ENCODE peak calls at places on chromosomes 1 and 21, in six cellular contexts. R is lung, I is PC-3, P is H9, O is upper lobe of right lung, D is spleen. L is an unnamed sample.

GRCh38 chr1:151399890-151400235 is 490 bp downstream of the PSMB4 start:
- DNase-seq in P (no peak), D (no peak), R (no peak), O (no peak), I (no peak), L (no peak)

GRCh38 chr21:29296452-29296851 is 2.3 kb upstream of the BACH1 start:
- DNase-seq in O (no peak), P (no peak), I (no peak), R (no peak), D (no peak), L (no peak)

GRCh38 chr21:34039678-34040382 is 33.5 kb upstream of the MRPS6 start:
- DNase-seq in O (no peak), R (no peak), I (no peak), P (peak; percentile 39), D (no peak), L (no peak)

GRCh38 chr1:197649188-197649587 is 126.1 kb downstream of the DENND1B start:
- DNase-seq in D (no peak), I (no peak), P (no peak), O (no peak), R (no peak), L (no peak)

GRCh38 chr1:170145691-170146676 is at the start of gene NTMT2:
- DNase-seq in D (no peak), P (peak; percentile 78), I (no peak), O (no peak), R (no peak), L (no peak)

GRCh38 chr1:185376840-185377635 is 60.0 kb upstream of the IVNS1ABP start:
- DNase-seq in O (no peak), I (no peak), D (no peak), P (no peak), R (no peak), L (no peak)

GRCh38 chr21:36710729-36711048 is 11.8 kb downstream of the SIM2 start:
- DNase-seq in P (no peak), O (peak; percentile 62), I (no peak), R (no peak), D (peak; percentile 58), L (peak; percentile 25)

GRCh38 chr1:53328490-53329182 is 766 bp upstream of the LRP8 start:
- DNase-seq in I (no peak), D (peak; percentile 81), P (peak; percentile 73), O (peak; percentile 51), R (no peak), L (peak; percentile 16)

GRCh38 chr1:79554620-79555160 is 548.2 kb upstream of the ADGRL4 start:
- DNase-seq in R (no peak), D (no peak), P (no peak), I (peak; percentile 19), O (no peak), L (no peak)

GRCh38 chr1:89599332-89599630 is 33.6 kb upstream of the LRRC8C start:
- DNase-seq in I (no peak), P (no peak), D (no peak), O (no peak), R (no peak), L (no peak)

GRCh38 chr1:85824066-85824835 is 116.0 kb upstream of the ZNHIT6 start:
- DNase-seq in D (no peak), O (no peak), P (peak; percentile 31), R (no peak), I (peak; percentile 41), L (no peak)

GRCh38 chr1:46655848-46656247 is 12.3 kb downstream of the ATPAF1 start:
- DNase-seq in I (no peak), R (no peak), D (no peak), P (no peak), O (no peak), L (no peak)

GRCh38 chr1:223471566-223471965 is 78.4 kb downstream of the CCDC185 start:
- DNase-seq in D (no peak), P (no peak), O (no peak), R (no peak), I (no peak), L (no peak)

GRCh38 chr1:34684246-34684645 is 70.6 kb upstream of the GJB5 start:
- DNase-seq in P (peak; percentile 79), O (no peak), D (no peak), I (no peak), R (no peak), L (no peak)

GRCh38 chr1:178530037-178530402 is 17.1 kb downstream of the TEX35 start:
- DNase-seq in P (no peak), O (no peak), R (no peak), D (peak; percentile 55), I (peak; percentile 91), L (no peak)

GRCh38 chr1:14597343-14598006 is 1.0 kb upstream of the KAZN start:
- DNase-seq in R (no peak), O (no peak), P (peak; percentile 79), D (no peak), I (no peak), L (no peak)

GRCh38 chr1:164774819-164775654 is 216.1 kb downstream of the PBX1 start:
- DNase-seq in D (no peak), O (no peak), P (no peak), I (no peak), R (no peak), L (peak; percentile 41)

GRCh38 chr1:94316183-94316582 is 78.8 kb upstream of the ARHGAP29 start:
- DNase-seq in R (no peak), P (no peak), I (no peak), D (no peak), O (no peak), L (no peak)

GRCh38 chr1:208977012-208977411 is 606.5 kb upstream of the CAMK1G start:
- DNase-seq in R (no peak), O (no peak), I (peak; percentile 88), P (no peak), D (no peak), L (no peak)

GRCh38 chr1:23177438-23178380 is 9.1 kb upstream of the LUZP1 start:
- DNase-seq in D (peak; percentile 94), I (peak; percentile 67), R (peak; percentile 72), O (peak; percentile 86), P (peak; percentile 70), L (peak; percentile 70)

GRCh38 chr21:37675202-37675801 is 241.0 kb downstream of the KCNJ6 start:
- DNase-seq in P (peak; percentile 82), O (peak; percentile 80), R (peak; percentile 55), I (peak; percentile 63), D (peak; percentile 87), L (peak; percentile 45)

GRCh38 chr1:153934746-153935145 is 11.8 kb downstream of the DENND4B start:
- DNase-seq in O (peak; percentile 47), R (no peak), I (no peak), D (peak; percentile 56), P (no peak), L (no peak)

GRCh38 chr1:55275976-55276375 is 60.8 kb upstream of the USP24 start:
- DNase-seq in O (no peak), P (no peak), I (no peak), R (no peak), D (no peak), L (no peak)

GRCh38 chr1:160097911-160098851 is at the start of gene IGSF8:
- DNase-seq in R (peak; percentile 92), D (peak; percentile 97), I (peak; percentile 76), O (peak; percentile 96), P (peak; percentile 94), L (peak; percentile 95)

GRCh38 chr1:179175011-179175934 is 54.2 kb downstream of the ABL2 start:
- DNase-seq in D (no peak), P (no peak), R (no peak), I (peak; percentile 9), O (no peak), L (no peak)

GRCh38 chr21:35294231-35294898 is 245.3 kb upstream of the RUNX1 start:
- DNase-seq in I (peak; percentile 50), D (no peak), O (no peak), R (no peak), P (no peak), L (peak; percentile 78)

GRCh38 chr1:113036639-113037321 is 36.2 kb upstream of the LRIG2 start:
- DNase-seq in R (no peak), P (no peak), O (no peak), I (peak; percentile 56), D (no peak), L (no peak)

GRCh38 chr1:42937141-42937696 is 21.4 kb downstream of the SLC2A1 start:
- DNase-seq in O (peak; percentile 21), I (peak; percentile 92), R (no peak), D (peak; percentile 77), P (no peak), L (peak; percentile 9)
- TF ChIP-seq CTCF in O (no peak), I (peak; percentile 31), R (no peak), D (no peak), P (no peak), L (no peak)

GRCh38 chr1:192904438-192904895 is 95.6 kb downstream of the RGS2 start:
- DNase-seq in R (no peak), I (peak; percentile 65), P (no peak), O (no peak), D (no peak), L (no peak)
- H3K27ac ChIP-seq in R (no peak overlapping the region), I (peak overlapping the region; percentile 69), P (no peak overlapping the region), O (no peak overlapping the region), D (no peak overlapping the region), L (peak overlapping the region; percentile 40)

GRCh38 chr1:155070721-155071556 is 7.4 kb downstream of the EFNA4 start:
- DNase-seq in R (peak; percentile 79), D (peak; percentile 93), O (peak; percentile 91), I (peak; percentile 93), P (peak; percentile 94), L (peak; percentile 90)
- TF ChIP-seq CTCF in R (no peak), D (peak; percentile 71), O (peak; percentile 49), I (peak; percentile 55), P (peak; percentile 74), L (peak; percentile 49)

GRCh38 chr1:24500448-24501048 is 2.1 kb upstream of the RCAN3 start:
- DNase-seq in R (no peak), P (no peak), I (no peak), D (no peak), O (no peak), L (no peak)

GRCh38 chr1:24501371-24502167 is 1.1 kb upstream of the RCAN3 start:
- DNase-seq in R (no peak), D (peak; percentile 85), O (no peak), I (peak; percentile 41), P (no peak), L (peak; percentile 60)

GRCh38 chr1:24503003-24503751 is 541 bp downstream of the RCAN3 start:
- DNase-seq in R (no peak), P (no peak), I (peak; percentile 42), O (no peak), D (peak; percentile 83), L (peak; percentile 38)

GRCh38 chr1:24503870-24504523 is 1.4 kb downstream of the RCAN3 start:
- DNase-seq in I (peak; percentile 5), R (no peak), O (no peak), D (no peak), P (no peak), L (no peak)

DNA sequence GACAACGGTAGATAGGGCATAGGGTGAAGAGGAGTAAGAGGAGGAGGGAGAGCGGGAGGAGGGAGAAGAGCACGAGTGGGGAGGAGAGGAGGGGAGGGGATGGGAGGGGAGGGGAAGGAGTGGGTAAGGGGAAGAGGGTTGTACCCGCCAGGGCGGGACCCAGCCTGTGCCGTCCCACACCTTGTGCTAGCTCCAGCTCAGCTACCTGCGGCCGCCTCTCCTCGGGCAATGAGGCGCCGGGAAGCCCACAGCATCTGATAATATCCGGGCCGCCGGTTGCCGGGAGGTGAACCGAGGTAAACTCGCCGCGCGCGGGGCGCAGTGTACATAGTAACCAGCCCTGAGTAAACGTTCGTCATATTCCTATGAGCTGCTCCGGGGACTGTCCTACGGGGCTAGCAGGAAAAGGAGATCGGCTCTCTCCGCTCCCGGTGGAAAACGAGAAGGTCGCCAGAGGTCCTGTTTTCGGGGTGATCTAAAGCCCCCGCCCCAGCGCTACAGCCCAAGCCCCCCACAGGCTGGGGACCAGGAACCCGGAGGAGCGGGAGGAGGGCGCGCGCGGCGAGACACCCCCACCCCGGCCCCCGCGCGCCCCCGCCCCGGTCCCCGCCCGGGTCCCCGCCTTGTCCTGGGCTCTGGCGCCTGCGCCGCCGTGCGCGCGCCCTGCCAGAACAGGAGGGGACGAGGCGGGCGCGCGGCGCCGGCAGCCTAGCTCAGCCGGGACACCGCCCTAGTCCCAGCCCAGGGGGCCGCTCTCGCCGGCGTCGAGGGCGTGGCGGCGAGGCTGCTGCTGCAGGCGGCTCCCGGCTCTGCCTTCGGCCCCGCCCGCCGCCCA is at the start of gene RCAN3:
- DNase-seq in P (peak; percentile 87), R (peak; percentile 85), O (peak; percentile 95), D (peak; percentile 97), I (peak; percentile 93), L (peak; percentile 90)
- H3K27ac ChIP-seq in P (no peak within 1 kb of the TSS), R (peak within 1 kb of the TSS; percentile 85), O (peak within 1 kb of the TSS; percentile 90), D (peak within 1 kb of the TSS; percentile 89), I (peak within 1 kb of the TSS; percentile 77), L (peak within 1 kb of the TSS; percentile 91)